ENCODE peak calls at places on chromosome 9, in eight cellular contexts. G, P, W, C, U, F, L and V are unnamed samples.

GRCh38 chr9:127982912-127983311 is 2.1 kb upstream of the EEIG1 start:
- DNase-seq in G (no peak), P (no peak), W (no peak), C (no peak), U (no peak), F (no peak), L (no peak), V (no peak)

GRCh38 chr9:123860603-123861002 is 69.3 kb downstream of the DENND1A start:
- DNase-seq in G (no peak), P (no peak), W (no peak), C (no peak), U (no peak), F (no peak), L (no peak), V (no peak)

GRCh38 chr9:5874048-5874447 is 16.6 kb upstream of the MLANA start:
- DNase-seq in G (no peak), P (no peak), W (no peak), C (no peak), U (no peak), F (no peak), L (no peak), V (no peak)

GRCh38 chr9:20135119-20135697 is 346.4 kb upstream of the SLC24A2 start:
- DNase-seq in G (no peak), P (no peak), W (no peak), C (no peak), U (no peak), F (no peak), L (no peak), V (no peak)

GRCh38 chr9:110650991-110651411 is 17.6 kb upstream of the MUSK start:
- DNase-seq in G (no peak), P (no peak), W (no peak), C (no peak), U (no peak), F (no peak), L (peak; percentile 20), V (peak; percentile 98)

GRCh38 chr9:93306579-93307091 is 122.7 kb downstream of the WNK2 start:
- DNase-seq in G (no peak), P (no peak), W (no peak), C (no peak), U (no peak), F (no peak), L (no peak), V (no peak)

GRCh38 chr9:77832647-77833046 is 184.5 kb upstream of the GNA14 start:
- DNase-seq in G (no peak), P (no peak), W (no peak), C (no peak), U (no peak), F (no peak), L (no peak), V (no peak)

GRCh38 chr9:36284226-36284625 is 26.0 kb upstream of the GNE start:
- DNase-seq in G (no peak), P (no peak), W (no peak), C (no peak), U (no peak), F (no peak), L (no peak), V (no peak)

GRCh38 chr9:677461-678097 is 163.9 kb upstream of the DMRT1 start:
- DNase-seq in G (no peak), P (no peak), W (no peak), C (no peak), U (no peak), F (no peak), L (no peak), V (no peak)

GRCh38 chr9:112091805-112092204 is 83.3 kb downstream of the SUSD1 start:
- DNase-seq in G (peak; percentile 35), P (no peak), W (no peak), C (no peak), U (no peak), F (no peak), L (no peak), V (peak; percentile 29)

GRCh38 chr9:132241840-132242620 is 80.2 kb downstream of the NTNG2 start:
- DNase-seq in G (no peak), P (no peak), W (peak; percentile 86), C (peak; percentile 35), U (no peak), F (peak; percentile 42), L (no peak), V (peak; percentile 33)

GRCh38 chr9:89701221-89701798 is 96.5 kb downstream of the GADD45G start:
- DNase-seq in G (no peak), P (no peak), W (no peak), C (no peak), U (peak; percentile 67), F (peak; percentile 46), L (no peak), V (no peak)

GRCh38 chr9:2181794-2182193 is 166.6 kb downstream of the SMARCA2 start:
- DNase-seq in G (peak; percentile 39), P (no peak), W (peak; percentile 55), C (no peak), U (no peak), F (no peak), L (peak; percentile 13), V (peak; percentile 40)

GRCh38 chr9:127231666-127232065 is 32.9 kb upstream of the GARNL3 start:
- DNase-seq in G (no peak), P (no peak), W (no peak), C (no peak), U (no peak), F (no peak), L (no peak), V (no peak)

GRCh38 chr9:87748895-87749294 is 23.0 kb downstream of the CTSL start:
- DNase-seq in G (no peak), P (no peak), W (no peak), C (no peak), U (no peak), F (no peak), L (no peak), V (no peak)

GRCh38 chr9:127172066-127172707 is 49.8 kb upstream of the ANGPTL2 start:
- DNase-seq in G (no peak), P (no peak), W (no peak), C (no peak), U (no peak), F (no peak), L (no peak), V (peak; percentile 46)

GRCh38 chr9:2289234-2289755 is 274.1 kb downstream of the SMARCA2 start:
- DNase-seq in G (no peak), P (no peak), W (no peak), C (no peak), U (no peak), F (no peak), L (no peak), V (no peak)

GRCh38 chr9:38281196-38281595 is 111.3 kb upstream of the ALDH1B1 start:
- DNase-seq in G (no peak), P (no peak), W (no peak), C (no peak), U (no peak), F (no peak), L (no peak), V (no peak)

GRCh38 chr9:113155911-113156559 is 5.2 kb downstream of the SLC31A2 start:
- DNase-seq in G (no peak), P (no peak), W (peak; percentile 93), C (peak; percentile 84), U (no peak), F (no peak), L (no peak), V (no peak)

GRCh38 chr9:34197756-34198711 is 19.2 kb downstream of the UBAP1 start:
- DNase-seq in G (no peak), P (peak; percentile 13), W (peak; percentile 25), C (peak; percentile 12), U (no peak), F (no peak), L (no peak), V (no peak)

GRCh38 chr9:110655723-110656641 is 12.6 kb upstream of the MUSK start:
- DNase-seq in G (no peak), P (no peak), W (no peak), C (no peak), U (no peak), F (no peak), L (no peak), V (peak; percentile 91)

GRCh38 chr9:76374702-76375543 is 19.3 kb downstream of the RFK start:
- DNase-seq in G (peak; percentile 88), P (peak; percentile 93), W (no peak), C (no peak), U (no peak), F (no peak), L (peak; percentile 86), V (peak; percentile 92)

GRCh38 chr9:21688108-21689102 is 114.0 kb upstream of the MTAP start:
- DNase-seq in G (no peak), P (peak; percentile 36), W (no peak), C (no peak), U (no peak), F (no peak), L (no peak), V (peak; percentile 73)

GRCh38 chr9:114351932-114352331 is 22.3 kb downstream of the ORM2 start:
- DNase-seq in G (no peak), P (no peak), W (no peak), C (no peak), U (no peak), F (no peak), L (no peak), V (no peak)

GRCh38 chr9:134552349-134552990 is 89.1 kb upstream of the COL5A1 start:
- DNase-seq in G (no peak), P (no peak), W (no peak), C (no peak), U (no peak), F (no peak), L (no peak), V (no peak)

GRCh38 chr9:117938896-117939295 is 234.7 kb downstream of the TLR4 start:
- DNase-seq in G (no peak), P (no peak), W (no peak), C (no peak), U (no peak), F (no peak), L (no peak), V (no peak)

GRCh38 chr9:111661150-111661801 is at the start of gene GNG10:
- DNase-seq in G (peak; percentile 86), P (peak; percentile 68), W (peak; percentile 58), C (peak; percentile 69), U (peak; percentile 37), F (peak; percentile 56), L (peak; percentile 64), V (peak; percentile 67)

GRCh38 chr9:108040783-108041182 is 551.2 kb upstream of the KLF4 start:
- DNase-seq in G (no peak), P (peak; percentile 41), W (no peak), C (no peak), U (no peak), F (no peak), L (peak; percentile 10), V (peak; percentile 62)

GRCh38 chr9:4590430-4591122 is 71.5 kb upstream of the PLPP6 start:
- DNase-seq in G (no peak), P (peak; percentile 11), W (no peak), C (no peak), U (no peak), F (no peak), L (no peak), V (peak; percentile 36)

GRCh38 chr9:93092171-93092991 is 3.6 kb upstream of the CARD19 start:
- DNase-seq in G (no peak), P (no peak), W (no peak), C (no peak), U (no peak), F (no peak), L (no peak), V (no peak)

GRCh38 chr9:76403352-76403751 is 9.1 kb upstream of the RFK start:
- DNase-seq in G (no peak), P (peak; percentile 66), W (peak; percentile 74), C (peak; percentile 86), U (no peak), F (no peak), L (no peak), V (peak; percentile 85)

GRCh38 chr9:93268551-93269314 is 84.8 kb downstream of the WNK2 start:
- DNase-seq in G (no peak), P (no peak), W (no peak), C (no peak), U (no peak), F (no peak), L (no peak), V (no peak)

GRCh38 chr9:111937781-111938426 is 41.3 kb downstream of the UGCG start:
- DNase-seq in G (no peak), P (peak; percentile 90), W (peak; percentile 82), C (peak; percentile 56), U (no peak), F (peak; percentile 20), L (no peak), V (no peak)

GRCh38 chr9:93154293-93154903 is 20.3 kb upstream of the NINJ1 start:
- DNase-seq in G (peak; percentile 74), P (no peak), W (peak; percentile 77), C (peak; percentile 72), U (no peak), F (peak; percentile 34), L (peak; percentile 44), V (peak; percentile 26)